ENCODE peak calls at places on chromosome 2, in five cellular contexts. H is ascending aorta, D is spleen, P is fibroblast of mammary gland, X is AG09309. Y is an unnamed sample.

GRCh38 chr2:236171213-236172201 is 3.3 kb upstream of the GBX2 start:
- DNase-seq in H (no peak), D (no peak), P (no peak), X (no peak), Y (no peak)

GRCh38 chr2:45731146-45731545 is 79.7 kb downstream of the PRKCE start:
- DNase-seq in H (no peak), D (no peak), P (no peak), X (no peak), Y (no peak)

GRCh38 chr2:100017633-100018032 is 124.8 kb downstream of the AFF3 start:
- DNase-seq in H (no peak), D (no peak), P (peak), X (no peak), Y (no peak)

GRCh38 chr2:73859721-73860586 is 31.2 kb downstream of the STAMBP start:
- DNase-seq in H (no peak), D (no peak), P (peak), X (peak), Y (no peak)

GRCh38 chr2:114683251-114683650 is 240.8 kb downstream of the DPP10 start:
- DNase-seq in H (no peak), D (no peak), P (no peak), X (no peak), Y (no peak)

GRCh38 chr2:47272031-47272864 is 117.1 kb upstream of the STPG4 start:
- DNase-seq in H (peak), D (peak), P (peak), X (no peak), Y (peak)

GRCh38 chr2:28580078-28580477 is 84.2 kb downstream of the PLB1 start:
- DNase-seq in H (no peak), D (no peak), P (no peak), X (no peak), Y (no peak)

GRCh38 chr2:55965966-55966365 is 42.4 kb upstream of the EFEMP1 start:
- DNase-seq in H (no peak), D (no peak), P (peak), X (no peak), Y (no peak)

GRCh38 chr2:70566464-70566863 is 12.8 kb upstream of the TGFA start:
- DNase-seq in H (no peak), D (no peak), P (no peak), X (no peak), Y (no peak)

GRCh38 chr2:205685314-205686230 is 3.3 kb downstream of the NRP2 start:
- DNase-seq in H (peak), D (no peak), P (peak), X (no peak), Y (no peak)

GRCh38 chr2:237627463-237628321 is at the start of gene LRRFIP1:
- DNase-seq in H (peak), D (peak), P (no peak), X (no peak), Y (peak)

GRCh38 chr2:206556357-206556949 is 85.8 kb upstream of the FAM237A start:
- DNase-seq in H (no peak), D (no peak), P (peak), X (no peak), Y (no peak)

GRCh38 chr2:95315801-95316411 is 18.8 kb downstream of the KCNIP3 start:
- DNase-seq in H (no peak), D (peak), P (peak), X (peak), Y (no peak)

GRCh38 chr2:29223851-29224692 is 108.9 kb downstream of the CLIP4 start:
- DNase-seq in H (peak), D (peak), P (peak), X (peak), Y (no peak)

GRCh38 chr2:172247203-172247602 is 144.5 kb upstream of the DLX2 start:
- DNase-seq in H (no peak), D (no peak), P (no peak), X (no peak), Y (no peak)

GRCh38 chr2:47486858-47487497 is 84.0 kb downstream of the MSH2 start:
- DNase-seq in H (no peak), D (no peak), P (no peak), X (no peak), Y (no peak)

GRCh38 chr2:33108483-33109443 is 162.0 kb downstream of the LTBP1 start:
- DNase-seq in H (no peak), D (no peak), P (peak), X (no peak), Y (no peak)

GRCh38 chr2:97011977-97012569 is 25.7 kb upstream of the FAM178B start:
- DNase-seq in H (no peak), D (no peak), P (peak), X (peak), Y (no peak)

GRCh38 chr2:175030380-175031271 is 25.4 kb upstream of the CHN1 start:
- DNase-seq in H (peak), D (no peak), P (peak), X (peak), Y (no peak)

GRCh38 chr2:240024766-240025165 is 376 bp downstream of the NDUFA10 start:
- DNase-seq in H (no peak), D (no peak), P (peak), X (no peak), Y (no peak)

GRCh38 chr2:8525582-8526402 is 156.1 kb upstream of the ID2 start:
- DNase-seq in H (peak), D (peak), P (peak), X (no peak), Y (no peak)

GRCh38 chr2:37669500-37669899 is 1.9 kb downstream of the CDC42EP3 start:
- DNase-seq in H (no peak), D (no peak), P (no peak), X (no peak), Y (no peak)

GRCh38 chr2:172404824-172405223 is 22.6 kb upstream of the ITGA6 start:
- DNase-seq in H (no peak), D (no peak), P (peak), X (peak), Y (no peak)

GRCh38 chr2:25294573-25295462 is 46.9 kb downstream of the DNMT3A start:
- DNase-seq in H (peak), D (peak), P (peak), X (no peak), Y (no peak)

GRCh38 chr2:127051116-127051779 is 55.7 kb downstream of the BIN1 start:
- DNase-seq in H (peak), D (peak), P (no peak), X (no peak), Y (no peak)
- TF ChIP-seq CTCF in H (no peak), D (no peak), P (no peak), X (no peak), Y (no peak)

GRCh38 chr2:196448680-196449079 is 190.8 kb upstream of the CCDC150 start:
- DNase-seq in H (no peak), D (no peak), P (no peak), X (no peak), Y (no peak)

GRCh38 chr2:196449083-196449482 is 190.4 kb upstream of the CCDC150 start:
- DNase-seq in H (no peak), D (no peak), P (no peak), X (no peak), Y (no peak)

GRCh38 chr2:196454492-196454891 is 185.0 kb upstream of the CCDC150 start:
- DNase-seq in H (no peak), D (no peak), P (no peak), X (no peak), Y (no peak)

GRCh38 chr2:196453613-196454047 is 185.9 kb upstream of the CCDC150 start:
- DNase-seq in H (no peak), D (no peak), P (peak), X (no peak), Y (no peak)

DNA sequence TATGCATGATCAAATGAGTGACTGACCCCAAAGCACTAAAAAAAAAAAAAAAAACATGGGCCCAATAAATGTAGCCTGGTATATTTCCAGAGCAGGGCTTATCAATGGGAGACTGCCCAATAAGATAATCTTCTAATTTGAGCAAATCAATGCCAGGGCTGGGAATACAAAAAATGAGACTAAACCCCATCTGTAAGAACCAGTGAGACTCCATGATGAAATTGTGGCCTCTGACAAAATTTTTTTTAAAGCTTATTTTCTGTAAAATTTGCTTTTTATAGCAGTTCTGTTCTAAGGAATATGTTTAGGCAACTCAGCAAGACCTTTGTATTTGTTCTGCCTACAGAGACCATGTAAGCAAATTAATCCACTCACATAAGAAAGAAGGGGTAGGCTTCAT is 186.8 kb upstream of the CCDC150 start:
- DNase-seq in H (no peak), D (no peak), P (no peak), X (no peak), Y (no peak)
- TF ChIP-seq CTCF in H (no peak), D (no peak), P (no peak), X (no peak), Y (no peak)

GRCh38 chr2:223779877-223780276 is 57.5 kb downstream of the AP1S3 start:
- DNase-seq in H (no peak), D (no peak), P (peak), X (no peak), Y (no peak)
- TF ChIP-seq CTCF in H (no peak), D (peak), P (peak), X (peak), Y (peak)

GRCh38 chr2:7075834-7076233 is 158.6 kb downstream of the RNF144A start:
- DNase-seq in H (no peak), D (no peak), P (no peak), X (no peak), Y (no peak)

GRCh38 chr2:7071916-7072556 is 154.8 kb downstream of the RNF144A start:
- DNase-seq in H (no peak), D (no peak), P (no peak), X (no peak), Y (no peak)

GRCh38 chr2:7073901-7074300 is 156.7 kb downstream of the RNF144A start:
- DNase-seq in H (no peak), D (no peak), P (no peak), X (no peak), Y (no peak)

DNA sequence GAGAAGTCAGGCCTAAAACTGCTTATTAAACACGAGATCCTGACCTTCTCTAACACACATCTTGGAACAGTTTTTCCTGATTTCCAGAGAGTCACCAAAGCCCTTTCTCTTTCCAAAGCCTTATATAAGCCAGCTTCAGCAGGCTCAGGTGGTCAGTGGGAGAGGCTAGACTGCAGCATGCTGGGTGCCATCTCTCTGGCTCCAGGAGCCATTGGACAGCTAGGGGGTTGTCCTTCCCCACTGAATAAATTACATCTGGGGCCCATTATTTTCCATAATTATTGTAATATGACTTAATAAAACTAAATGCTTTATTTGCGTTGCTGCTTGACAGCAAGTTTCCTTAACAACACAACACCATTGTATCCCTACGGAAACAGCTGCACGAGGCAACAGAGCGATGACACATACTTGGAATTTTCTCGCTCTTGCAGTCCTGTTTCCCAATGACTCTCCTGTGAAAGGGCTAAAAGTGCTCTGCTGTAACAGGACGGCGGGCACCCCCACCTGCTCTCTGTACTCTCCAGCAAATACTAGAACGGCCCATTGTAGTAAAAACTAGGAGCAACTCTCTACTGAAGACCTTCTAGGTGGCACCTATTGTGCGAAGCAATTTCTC is 160.6 kb downstream of the RNF144A start:
- DNase-seq in H (no peak), D (no peak), P (peak), X (no peak), Y (no peak)
- TF ChIP-seq CTCF in H (no peak), D (no peak), P (no peak), X (no peak), Y (no peak)

DNA sequence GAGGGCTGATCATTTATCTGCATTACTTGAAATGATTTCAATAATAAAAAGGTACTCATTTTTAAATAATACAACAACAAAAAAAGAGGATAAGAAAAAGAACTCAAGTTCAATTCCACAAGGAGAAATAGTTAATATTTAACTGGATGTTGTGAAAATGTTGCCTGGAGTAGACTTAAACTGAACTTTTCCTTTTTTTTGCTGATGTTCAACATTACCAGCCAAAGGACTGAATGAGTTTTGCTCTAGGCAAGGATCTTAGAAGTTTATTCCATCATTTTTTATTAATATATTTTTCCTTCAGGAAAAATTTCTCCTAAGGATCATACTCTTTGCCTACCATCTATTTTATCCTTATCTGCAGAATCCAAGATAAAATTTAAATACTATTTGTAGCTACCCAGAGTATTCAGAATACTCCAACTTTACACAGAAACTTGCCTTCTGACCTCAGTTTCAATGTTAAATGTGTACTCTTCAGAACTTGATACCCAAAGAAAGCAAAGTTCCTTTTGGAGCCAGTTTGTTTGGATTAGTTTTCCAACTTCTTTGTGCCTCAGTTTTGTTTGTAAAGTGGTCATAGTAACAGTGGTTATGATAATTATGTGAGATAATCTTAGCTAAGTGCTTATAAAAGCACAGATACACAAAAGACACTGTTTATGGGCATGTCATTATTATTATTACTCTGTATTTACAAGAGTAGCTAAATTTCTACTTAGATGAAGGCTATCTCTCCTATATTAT is 12.8 kb downstream of the CKAP2L start:
- DNase-seq in H (no peak), D (no peak), P (no peak), X (no peak), Y (no peak)
- TF ChIP-seq CTCF in H (no peak), D (no peak), P (no peak), X (no peak), Y (no peak)

GRCh38 chr2:156986339-156986988 is 271.0 kb upstream of the GALNT5 start:
- DNase-seq in H (no peak), D (no peak), P (no peak), X (no peak), Y (no peak)
- TF ChIP-seq CTCF in H (no peak), D (no peak), P (no peak), X (no peak), Y (no peak)

GRCh38 chr2:66443977-66444855 is 9.3 kb downstream of the MEIS1 start:
- DNase-seq in H (no peak), D (no peak), P (peak), X (no peak), Y (no peak)

GRCh38 chr2:66446924-66447323 is 12.0 kb downstream of the MEIS1 start:
- DNase-seq in H (no peak), D (no peak), P (peak), X (no peak), Y (no peak)

GRCh38 chr2:66445076-66445724 is 10.3 kb downstream of the MEIS1 start:
- DNase-seq in H (no peak), D (no peak), P (peak), X (no peak), Y (no peak)

GRCh38 chr2:66446178-66446860 is 11.4 kb downstream of the MEIS1 start:
- DNase-seq in H (peak), D (no peak), P (peak), X (no peak), Y (no peak)

GRCh38 chr2:66445781-66446177 is 10.9 kb downstream of the MEIS1 start:
- DNase-seq in H (no peak), D (no peak), P (peak), X (no peak), Y (no peak)
- TF ChIP-seq CTCF in H (peak), D (no peak), P (peak), X (no peak), Y (no peak)

GRCh38 chr2:30978854-30979253 is 159.4 kb downstream of the GALNT14 start:
- DNase-seq in H (no peak), D (no peak), P (no peak), X (no peak), Y (no peak)
- TF ChIP-seq CTCF in H (no peak), D (no peak), P (no peak), X (no peak), Y (peak)